ENCODE peak calls at places on chromosomes 1 and 21, in four cellular contexts. B, X, J and V are unnamed samples.

GRCh38 chr21:36104306-36105300 is 30.3 kb upstream of the CBR3 start:
- DNase-seq in B (peak), X (peak), J (no peak), V (no peak)

GRCh38 chr1:65009724-65010420 is 43.5 kb upstream of the JAK1 start:
- DNase-seq in B (no peak), X (no peak), J (no peak), V (no peak)

GRCh38 chr1:184035719-184036516 is 1.6 kb downstream of the COLGALT2 start:
- DNase-seq in B (peak), X (no peak), J (no peak), V (no peak)

GRCh38 chr1:213986925-213987250 is 885 bp upstream of the PROX1 start:
- DNase-seq in B (no peak), X (no peak), J (no peak), V (no peak)

GRCh38 chr1:225735252-225736149 is 42.1 kb upstream of the SRP9 start:
- DNase-seq in B (peak), X (peak), J (peak), V (peak)

GRCh38 chr1:25836695-25837094 is 16.9 kb downstream of the MTFR1L start:
- DNase-seq in B (no peak), X (no peak), J (no peak), V (no peak)

GRCh38 chr1:36349839-36350238 is 26.4 kb upstream of the EVA1B start:
- DNase-seq in B (no peak), X (no peak), J (no peak), V (no peak)

GRCh38 chr1:189962171-189962570 is 515.5 kb downstream of the BRINP3 start:
- DNase-seq in B (no peak), X (no peak), J (no peak), V (peak)

GRCh38 chr1:234645474-234645953 is 35.5 kb upstream of the IRF2BP2 start:
- DNase-seq in B (no peak), X (peak), J (no peak), V (no peak)

GRCh38 chr1:39657923-39658485 is 13.9 kb downstream of the NT5C1A start:
- DNase-seq in B (peak), X (peak), J (no peak), V (peak)

GRCh38 chr1:94654031-94654430 is 112.5 kb upstream of the F3 start:
- DNase-seq in B (no peak), X (no peak), J (no peak), V (no peak)

GRCh38 chr1:10561497-10561896 is 86.7 kb downstream of the PEX14 start:
- DNase-seq in B (no peak), X (peak), J (no peak), V (no peak)

GRCh38 chr21:41571938-41572510 is 64.1 kb upstream of the TMPRSS2 start:
- DNase-seq in B (no peak), X (no peak), J (no peak), V (no peak)

GRCh38 chr1:7389786-7390603 is 381.1 kb upstream of the VAMP3 start:
- DNase-seq in B (peak), X (peak), J (peak), V (no peak)

GRCh38 chr21:38819719-38820147 is 14.0 kb downstream of the ETS2 start:
- DNase-seq in B (no peak), X (no peak), J (peak), V (no peak)

DNA sequence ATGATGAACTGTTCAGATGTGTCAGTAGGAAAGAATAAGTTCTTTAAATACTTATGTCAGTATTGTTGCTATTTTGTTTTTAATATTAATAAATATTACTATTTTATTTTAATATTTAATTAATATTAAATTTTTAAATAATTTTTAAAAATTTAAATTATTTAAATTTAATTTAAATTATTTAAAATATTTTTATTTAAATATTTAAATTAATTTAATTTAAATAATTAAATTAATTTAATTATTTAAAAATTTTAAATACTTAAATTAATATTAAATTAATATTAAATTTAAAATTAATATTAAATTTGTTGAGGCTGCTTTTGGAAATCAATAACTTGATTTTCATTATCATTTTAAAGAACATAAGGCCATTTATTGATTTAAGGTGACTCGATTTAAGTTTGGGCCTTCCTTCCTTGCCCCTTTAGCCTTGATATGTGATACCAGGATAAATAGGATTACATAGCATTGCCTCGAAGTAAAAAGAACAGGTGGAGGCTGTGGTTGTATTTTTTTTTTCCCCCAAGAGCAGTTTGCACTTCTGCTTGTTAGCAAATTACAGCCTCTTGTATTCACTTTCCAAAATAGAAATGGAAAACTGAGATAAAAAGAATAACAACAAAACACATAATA is 915.2 kb downstream of the TTLL7 start:
- DNase-seq in B (no peak), X (no peak), J (no peak), V (no peak)
- H3K4me3 ChIP-seq in B (no peak), X (no peak), J (no peak), V (no peak)

DNA sequence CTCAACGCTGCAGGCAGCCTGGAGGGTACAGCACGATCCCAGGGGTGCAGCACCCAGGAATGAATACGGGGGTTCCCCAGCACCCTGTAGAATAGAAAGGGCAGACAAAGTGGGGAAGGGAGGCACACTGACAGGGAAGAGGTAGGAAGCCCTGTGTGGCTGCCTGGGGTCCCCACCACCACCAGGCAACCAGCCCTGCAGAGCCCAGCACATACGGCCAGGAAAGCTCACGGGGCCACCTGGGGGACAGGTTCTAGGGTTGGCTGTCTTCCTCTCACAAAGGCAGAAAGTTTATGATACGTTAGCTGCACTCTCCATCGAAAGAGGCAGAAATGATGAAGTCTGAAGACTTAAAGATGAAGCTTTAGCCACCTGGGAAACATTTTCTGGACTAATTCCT is 52.5 kb downstream of the ARHGEF16 start:
- DNase-seq in B (no peak), X (no peak), J (no peak), V (no peak)
- TF ChIP-seq CTCF in B (no peak), X (no peak), J (no peak), V (no peak)

DNA sequence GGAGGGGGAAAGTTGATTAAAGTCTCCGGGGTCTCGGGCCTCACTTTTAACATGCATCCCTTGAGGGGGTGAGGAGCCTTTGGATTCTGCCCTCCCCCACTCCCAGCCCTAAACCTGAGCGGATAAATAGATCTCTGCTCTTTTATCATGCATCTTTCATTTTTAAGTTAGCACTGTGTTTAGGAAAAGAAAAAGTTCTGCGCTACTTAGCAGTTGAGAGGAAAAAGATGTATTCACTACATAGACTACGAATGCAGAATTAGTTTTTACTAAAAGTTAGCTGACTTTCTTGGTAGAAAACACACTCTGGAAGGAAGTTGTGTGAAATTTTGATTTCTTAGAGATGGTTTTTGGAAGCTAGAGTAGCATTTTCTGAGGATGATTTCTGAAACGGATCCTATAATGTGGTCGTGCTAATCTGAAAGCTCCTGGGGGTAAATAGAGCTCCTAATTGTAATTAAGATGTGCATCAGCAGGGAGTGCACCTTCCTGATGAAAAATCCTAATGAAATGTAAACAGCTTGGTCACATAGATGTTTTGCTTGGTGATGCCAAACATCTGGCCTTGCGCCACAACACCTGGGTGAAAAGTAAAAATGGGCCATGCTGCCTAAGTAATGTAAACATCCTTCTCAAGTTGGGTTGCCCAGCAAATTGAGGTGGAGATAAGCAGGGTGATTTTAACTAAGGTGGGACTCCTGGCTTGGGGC is 1.8 kb downstream of the ROR1 start:
- DNase-seq in B (no peak), X (no peak), J (no peak), V (no peak)
- H3K27ac ChIP-seq in B (peak), X (no peak), J (peak), V (no peak)

GRCh38 chr1:8408151-8408839 is 90.4 kb downstream of the SLC45A1 start:
- DNase-seq in B (peak), X (peak), J (peak), V (peak)

GRCh38 chr1:8407652-8408051 is 89.7 kb downstream of the SLC45A1 start:
- DNase-seq in B (no peak), X (no peak), J (no peak), V (no peak)

GRCh38 chr1:8410791-8411190 is 92.9 kb downstream of the SLC45A1 start:
- DNase-seq in B (no peak), X (no peak), J (no peak), V (no peak)

GRCh38 chr1:8409107-8409506 is 91.2 kb downstream of the SLC45A1 start:
- DNase-seq in B (no peak), X (peak), J (no peak), V (no peak)

GRCh38 chr1:8409666-8410065 is 91.8 kb downstream of the SLC45A1 start:
- DNase-seq in B (no peak), X (no peak), J (no peak), V (no peak)
- H3K4me3 ChIP-seq in B (no peak), X (no peak), J (peak), V (no peak)